ENCODE peak calls at places on chromosomes 1 and 21, in seven cellular contexts. W, I, C, Z, M, S and P are unnamed samples.

GRCh38 chr1:224482619-224483018 is 48.0 kb upstream of the WDR26 start:
- DNase-seq in W (no peak), I (no peak), C (no peak), Z (no peak), M (peak; percentile 39), S (no peak), P (no peak)

GRCh38 chr1:153670257-153670858 is 435 bp downstream of the ILF2 start:
- DNase-seq in W (peak; percentile 76), I (no peak), C (peak; percentile 56), Z (no peak), M (peak; percentile 45), S (no peak), P (no peak)

GRCh38 chr1:200483491-200484143 is 73.8 kb upstream of the ZNF281 start:
- DNase-seq in W (no peak), I (peak; percentile 78), C (no peak), Z (peak; percentile 100), M (peak; percentile 99), S (no peak), P (no peak)

GRCh38 chr1:246145900-246146299 is 361.2 kb downstream of the SMYD3 start:
- DNase-seq in W (no peak), I (no peak), C (no peak), Z (no peak), M (no peak), S (no peak), P (no peak)

GRCh38 chr21:17931080-17931479 is 111.9 kb upstream of the C21orf91 start:
- DNase-seq in W (no peak), I (no peak), C (peak; percentile 72), Z (no peak), M (no peak), S (no peak), P (no peak)

GRCh38 chr1:2594001-2594640 is 7.5 kb downstream of the PRXL2B start:
- DNase-seq in W (peak; percentile 84), I (no peak), C (no peak), Z (no peak), M (peak; percentile 34), S (no peak), P (peak; percentile 74)

GRCh38 chr1:31633117-31633516 is 11.6 kb downstream of the PEF1 start:
- DNase-seq in W (peak; percentile 73), I (peak; percentile 35), C (peak; percentile 71), Z (no peak), M (peak; percentile 42), S (no peak), P (peak; percentile 81)

GRCh38 chr1:224245188-224245587 is 62.1 kb downstream of the DEGS1 start:
- DNase-seq in W (no peak), I (no peak), C (peak; percentile 46), Z (peak; percentile 55), M (no peak), S (peak; percentile 55), P (peak; percentile 43)

GRCh38 chr1:209823143-209824041 is 4.4 kb upstream of the UTP25 start:
- DNase-seq in W (no peak), I (no peak), C (peak; percentile 82), Z (peak; percentile 78), M (peak; percentile 87), S (no peak), P (no peak)

GRCh38 chr1:245671966-245672767 is 517.4 kb downstream of the KIF26B start:
- DNase-seq in W (no peak), I (no peak), C (peak; percentile 55), Z (no peak), M (no peak), S (no peak), P (no peak)

GRCh38 chr1:236717811-236718210 is 31.5 kb downstream of the ACTN2 start:
- DNase-seq in W (no peak), I (no peak), C (no peak), Z (no peak), M (no peak), S (no peak), P (no peak)

GRCh38 chr1:232805269-232806070 is at the start of gene MAP10:
- DNase-seq in W (peak; percentile 89), I (peak; percentile 58), C (peak; percentile 96), Z (peak; percentile 71), M (peak; percentile 90), S (peak; percentile 78), P (peak; percentile 75)

GRCh38 chr1:212381509-212381908 is 33.2 kb downstream of the PACC1 start:
- DNase-seq in W (no peak), I (no peak), C (no peak), Z (no peak), M (no peak), S (no peak), P (no peak)

GRCh38 chr1:13725714-13726175 is 25.8 kb downstream of the PRDM2 start:
- DNase-seq in W (no peak), I (peak; percentile 65), C (peak; percentile 83), Z (peak; percentile 25), M (peak; percentile 67), S (no peak), P (peak; percentile 55)

GRCh38 chr1:50970927-50971582 is 1.0 kb downstream of the CDKN2C start:
- DNase-seq in W (no peak), I (no peak), C (no peak), Z (no peak), M (peak; percentile 46), S (no peak), P (no peak)

GRCh38 chr1:223885614-223886013 is 39.9 kb upstream of the TP53BP2 start:
- DNase-seq in W (no peak), I (no peak), C (no peak), Z (no peak), M (no peak), S (no peak), P (no peak)

GRCh38 chr1:147757015-147757990 is 3.1 kb downstream of the GJA5 start:
- DNase-seq in W (no peak), I (no peak), C (no peak), Z (no peak), M (no peak), S (no peak), P (no peak)

GRCh38 chr1:206705744-206706297 is 21.1 kb downstream of the MAPKAPK2 start:
- DNase-seq in W (no peak), I (no peak), C (no peak), Z (no peak), M (peak; percentile 50), S (no peak), P (no peak)

DNA sequence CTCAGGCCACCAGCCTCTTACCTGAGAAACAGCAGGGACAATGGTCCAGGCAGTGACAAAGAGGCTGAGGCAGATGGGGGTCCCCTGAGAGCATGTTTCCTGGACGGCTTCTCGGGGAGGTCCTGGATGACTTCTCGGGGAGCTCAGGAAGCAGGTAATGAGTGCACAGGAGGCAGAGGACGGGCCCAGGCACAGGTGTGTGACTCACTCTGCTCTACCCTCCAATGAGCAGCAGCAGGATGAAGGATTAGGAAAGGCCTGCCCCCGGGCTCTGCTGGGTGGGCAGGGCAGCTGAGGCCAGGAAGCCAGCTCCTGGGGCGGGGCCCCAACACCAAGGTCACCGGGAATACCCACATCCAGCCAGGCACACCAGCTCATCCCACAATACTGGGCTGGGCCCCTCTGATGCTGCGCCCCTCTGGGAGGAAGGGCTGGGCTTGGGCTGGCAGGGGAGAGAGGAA is 17.2 kb upstream of the PTAFR start:
- DNase-seq in W (no peak), I (no peak), C (no peak), Z (no peak), M (no peak), S (no peak), P (no peak)
- H3K4me3 ChIP-seq in W (no peak overlapping the region), I (no peak overlapping the region), C (no peak overlapping the region), Z (no peak overlapping the region), M (no peak overlapping the region), S (no peak overlapping the region), P (no peak overlapping the region)

GRCh38 chr21:42360317-42360716 is 6.0 kb downstream of the TFF1 start:
- DNase-seq in W (peak; percentile 16), I (no peak), C (peak; percentile 75), Z (no peak), M (no peak), S (no peak), P (no peak)

GRCh38 chr21:42361286-42361685 is 5.0 kb downstream of the TFF1 start:
- DNase-seq in W (peak; percentile 27), I (no peak), C (no peak), Z (no peak), M (no peak), S (no peak), P (no peak)

GRCh38 chr21:42362700-42363099 is 3.6 kb downstream of the TFF1 start:
- DNase-seq in W (no peak), I (no peak), C (peak; percentile 78), Z (no peak), M (no peak), S (no peak), P (no peak)

GRCh38 chr21:42363331-42363730 is 3.0 kb downstream of the TFF1 start:
- DNase-seq in W (no peak), I (no peak), C (no peak), Z (no peak), M (no peak), S (no peak), P (no peak)

DNA sequence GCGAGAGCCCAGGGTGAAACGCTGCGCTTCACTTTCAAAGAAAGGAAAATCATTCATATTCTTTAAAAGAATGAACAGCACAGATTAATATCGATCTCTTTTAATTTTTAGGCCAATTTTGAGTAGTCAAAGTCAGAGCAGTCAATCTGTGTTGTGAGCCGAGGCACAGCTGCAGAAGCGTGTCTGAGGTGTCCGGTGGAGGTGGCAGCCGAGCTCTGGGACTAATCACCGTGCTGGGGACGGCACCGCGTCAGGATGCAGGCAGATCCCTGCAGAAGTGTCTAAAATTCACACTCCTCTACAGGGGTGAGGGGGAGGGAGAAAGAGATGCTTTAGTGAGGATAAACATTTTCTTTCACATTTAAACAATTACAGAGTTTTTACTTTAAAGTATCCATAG is 4.1 kb downstream of the TFF1 start:
- DNase-seq in W (no peak), I (no peak), C (no peak), Z (no peak), M (no peak), S (no peak), P (no peak)
- H3K27ac ChIP-seq in W (no peak overlapping the region), I (no peak overlapping the region), C (no peak overlapping the region), Z (no peak overlapping the region), M (no peak overlapping the region), S (no peak overlapping the region), P (no peak overlapping the region)

GRCh38 chr1:96837817-96838216 is 116.2 kb downstream of the PTBP2 start:
- DNase-seq in W (no peak), I (no peak), C (no peak), Z (no peak), M (no peak), S (no peak), P (no peak)
- H3K4me3 ChIP-seq in W (no peak overlapping the region), I (no peak overlapping the region), C (no peak overlapping the region), Z (no peak overlapping the region), M (no peak overlapping the region), S (no peak overlapping the region), P (no peak overlapping the region)

DNA sequence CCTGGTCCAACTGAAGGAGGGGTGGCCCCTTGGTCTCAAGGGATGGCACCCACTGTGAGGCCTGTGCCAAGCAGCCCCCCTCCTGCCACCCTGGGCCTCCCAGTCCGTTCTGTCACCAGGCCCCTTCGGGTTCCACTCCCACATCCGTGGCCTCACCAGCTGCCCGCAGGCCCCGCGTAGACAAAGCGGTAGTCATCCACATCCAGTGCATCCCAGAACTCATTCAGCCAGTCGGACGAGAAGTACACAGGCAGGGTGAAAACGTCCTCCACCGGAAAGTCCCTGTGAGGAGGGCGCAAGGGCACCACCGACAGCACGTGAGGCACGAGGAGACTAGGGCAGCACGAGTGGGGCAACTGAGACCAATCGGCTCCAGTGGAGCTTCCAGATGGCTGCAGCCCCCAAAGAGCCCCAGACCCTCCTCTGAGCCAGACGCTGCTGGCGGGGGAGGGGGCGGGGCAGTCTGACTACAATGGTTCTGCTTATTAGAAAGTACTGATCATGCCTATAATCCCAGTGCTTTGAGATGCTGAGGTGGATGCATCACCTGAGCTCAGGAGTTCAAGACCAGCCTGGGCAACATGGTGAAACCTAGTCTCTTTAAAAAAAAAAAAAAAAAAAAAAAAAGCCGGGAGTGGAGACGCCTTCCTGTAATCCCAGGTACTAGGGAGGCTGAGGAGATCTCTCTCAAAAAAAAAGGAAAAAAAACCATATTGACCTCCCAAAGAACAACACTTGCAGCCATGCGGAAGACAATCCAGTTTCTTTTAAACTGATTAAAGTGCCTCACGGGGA is 1.2 kb downstream of the JMJD4 start:
- DNase-seq in W (peak; percentile 71), I (no peak), C (no peak), Z (no peak), M (no peak), S (no peak), P (no peak)
- H3K27ac ChIP-seq in W (no peak overlapping the region), I (peak overlapping the region; percentile 84), C (no peak overlapping the region), Z (peak overlapping the region; percentile 87), M (no peak overlapping the region), S (no peak overlapping the region), P (no peak overlapping the region)